ENCODE peak calls at places on chromosomes 7 and 10, in seven cellular contexts. R is colonic mucosa; K is tibial nerve; M is body of pancreas; E is testis; U is choroid plexus epithelial cell; F is CD8-positive, alpha-beta T cell. V is an unnamed sample.

GRCh38 chr10:109783286-109783685 is 140.0 kb downstream of the XPNPEP1 start:
- DNase-seq in F (no peak), K (no peak), E (no peak), M (no peak), R (no peak), U (no peak), V (no peak)

GRCh38 chr7:96998333-96998732 is 7.0 kb upstream of the DLX6 start:
- DNase-seq in M (no peak), E (no peak), F (no peak), U (no peak), K (no peak), R (no peak), V (no peak)

GRCh38 chr7:20064974-20065862 is 152.0 kb downstream of the MACC1 start:
- DNase-seq in U (peak; percentile 75), E (peak; percentile 16), K (no peak), F (no peak), R (no peak), M (no peak), V (no peak)

GRCh38 chr10:126036515-126036914 is 140.2 kb downstream of the FANK1 start:
- DNase-seq in K (no peak), U (no peak), E (no peak), R (no peak), F (no peak), M (no peak), V (no peak)

GRCh38 chr7:115679976-115680375 is 350.6 kb downstream of the TFEC start:
- DNase-seq in R (peak; percentile 56), M (peak; percentile 52), F (no peak), E (peak; percentile 50), U (peak; percentile 86), K (no peak), V (no peak)

GRCh38 chr7:132757778-132758177 is 181.5 kb upstream of the PLXNA4 start:
- DNase-seq in E (no peak), U (no peak), F (no peak), M (no peak), K (no peak), R (no peak), V (no peak)

GRCh38 chr7:131735151-131735550 is 178.7 kb upstream of the PODXL start:
- DNase-seq in K (peak; percentile 25), E (peak; percentile 40), R (no peak), U (peak; percentile 8), M (no peak), F (no peak), V (no peak)

GRCh38 chr10:598415-599170 is 90.9 kb downstream of the DIP2C start:
- DNase-seq in U (peak; percentile 94), E (no peak), M (no peak), R (no peak), F (no peak), K (no peak), V (peak; percentile 56)

GRCh38 chr7:84578825-84579224 is 384.2 kb upstream of the SEMA3A start:
- DNase-seq in U (no peak), K (no peak), R (no peak), M (no peak), F (no peak), E (no peak), V (no peak)

GRCh38 chr7:99224263-99224947 is 16.5 kb upstream of the KPNA7 start:
- DNase-seq in E (no peak), U (peak; percentile 17), M (peak; percentile 80), R (peak; percentile 67), F (no peak), K (no peak), V (no peak)

GRCh38 chr10:104139221-104139620 is 17.2 kb downstream of the SFR1 start:
- DNase-seq in F (no peak), M (no peak), E (no peak), R (no peak), U (peak; percentile 41), K (no peak), V (no peak)

GRCh38 chr10:77756319-77757232 is 119.0 kb upstream of the KCNMA1 start:
- DNase-seq in E (peak; percentile 58), M (peak; percentile 40), K (no peak), R (peak; percentile 44), F (no peak), U (peak; percentile 88), V (peak; percentile 30)

GRCh38 chr7:35246819-35247218 is 7.1 kb downstream of the TBX20 start:
- DNase-seq in U (no peak), M (no peak), F (no peak), E (no peak), R (no peak), K (no peak), V (no peak)

GRCh38 chr10:17981766-17982380 is 30.2 kb downstream of the SLC39A12 start:
- DNase-seq in R (no peak), U (peak; percentile 91), F (no peak), E (no peak), M (no peak), K (no peak), V (peak; percentile 42)

GRCh38 chr10:127418536-127419168 is 130.5 kb upstream of the NPS start:
- DNase-seq in E (peak; percentile 81), K (no peak), M (no peak), U (no peak), F (no peak), R (no peak), V (no peak)

GRCh38 chr7:99180067-99180650 is 27.8 kb downstream of the KPNA7 start:
- DNase-seq in U (no peak), E (no peak), M (no peak), K (no peak), F (no peak), R (no peak), V (no peak)

GRCh38 chr10:55668326-55668922 is 692.6 kb downstream of the ZWINT start:
- DNase-seq in M (peak; percentile 3), U (no peak), E (peak; percentile 33), F (no peak), R (no peak), K (no peak), V (no peak)

GRCh38 chr10:79488870-79489269 is 23.5 kb upstream of the EIF5AL1 start:
- DNase-seq in M (no peak), F (no peak), E (no peak), R (no peak), K (no peak), U (no peak), V (no peak)

GRCh38 chr10:11880169-11881027 is 57.2 kb downstream of the PROSER2 start:
- DNase-seq in R (no peak), M (no peak), F (no peak), E (no peak), K (no peak), U (no peak), V (no peak)

DNA sequence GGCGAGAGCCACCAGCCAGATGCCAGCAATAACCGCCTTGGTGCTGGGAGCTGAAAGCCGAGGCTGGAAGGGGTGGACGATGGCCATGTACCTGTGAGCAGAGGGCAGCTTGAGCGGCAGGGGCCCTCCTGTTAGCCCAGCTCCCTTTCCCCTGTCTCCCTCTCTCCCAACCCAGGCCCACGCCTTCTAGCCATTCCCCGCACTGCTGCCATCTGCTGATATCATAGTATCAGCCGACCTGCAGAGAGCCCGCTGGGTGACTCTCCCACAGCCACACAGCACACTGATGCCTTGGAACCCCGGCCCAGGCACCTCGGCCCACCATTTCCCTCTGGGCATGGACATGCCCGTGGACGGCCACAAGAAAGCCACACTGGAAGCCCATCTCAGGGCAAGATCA is 1.7 kb downstream of the TACR2 start:
- DNase-seq in F (no peak), K (no peak), M (no peak), R (no peak), U (no peak), E (no peak), V (no peak)
- H3K4me3 ChIP-seq in F (no peak overlapping the region), K (no peak overlapping the region), M (no peak overlapping the region), R (no peak overlapping the region), U (no peak overlapping the region), E (no peak overlapping the region), V (no peak overlapping the region)

DNA sequence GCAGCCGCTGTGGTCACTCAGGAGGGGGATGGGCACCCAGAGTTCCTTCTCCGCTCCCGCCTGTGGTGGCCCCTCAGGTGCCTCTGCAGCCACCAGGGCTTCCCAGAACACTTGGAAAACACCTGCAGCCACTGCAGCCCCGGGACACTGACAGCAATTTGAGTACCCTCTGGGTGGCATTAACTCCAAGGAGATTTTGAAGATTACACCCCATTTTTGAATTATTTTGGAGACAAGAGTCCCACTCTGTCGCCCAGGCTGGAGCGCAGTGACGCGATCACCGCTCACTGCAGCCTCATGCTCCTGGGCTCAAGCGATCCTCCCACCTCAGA is 32.2 kb downstream of the IL15RA start:
- DNase-seq in F (no peak), K (no peak), U (no peak), E (no peak), R (no peak), M (no peak), V (no peak)
- H3K4me3 ChIP-seq in F (no peak overlapping the region), K (no peak overlapping the region), U (no peak overlapping the region), E (no peak overlapping the region), R (no peak overlapping the region), M (no peak overlapping the region), V (peak overlapping the region; percentile 22)

GRCh38 chr7:76234931-76235441 is 33.3 kb downstream of the SRRM3 start:
- DNase-seq in E (peak; percentile 83), K (peak; percentile 19), M (peak; percentile 78), R (peak; percentile 93), F (peak; percentile 62), U (peak; percentile 88), V (peak; percentile 54)
- H3K4me3 ChIP-seq in E (peak overlapping the region; percentile 1), K (no peak overlapping the region), M (no peak overlapping the region), R (no peak overlapping the region), F (peak overlapping the region; percentile 23), U (peak overlapping the region; percentile 26), V (peak overlapping the region; percentile 30)

GRCh38 chr7:151017370-151017952 is 6.8 kb downstream of the ATG9B start:
- DNase-seq in F (no peak), K (no peak), E (no peak), M (no peak), R (no peak), U (no peak), V (no peak)
- H3K4me3 ChIP-seq in F (peak overlapping the region; percentile 54), K (no peak overlapping the region), E (no peak overlapping the region), M (no peak overlapping the region), R (no peak overlapping the region), U (no peak overlapping the region), V (no peak overlapping the region)

GRCh38 chr7:128447944-128448556 is 7.6 kb upstream of the HILPDA start:
- DNase-seq in E (no peak), M (no peak), R (no peak), F (no peak), U (no peak), K (no peak), V (no peak)

GRCh38 chr7:128446306-128446705 is 9.4 kb upstream of the HILPDA start:
- DNase-seq in E (peak; percentile 59), R (no peak), M (no peak), F (no peak), K (no peak), U (no peak), V (no peak)

GRCh38 chr7:128444242-128444641 is 11.4 kb upstream of the HILPDA start:
- DNase-seq in R (peak; percentile 64), K (no peak), U (no peak), F (no peak), E (no peak), M (no peak), V (no peak)

GRCh38 chr7:128442346-128442745 is 13.3 kb upstream of the HILPDA start:
- DNase-seq in F (no peak), M (no peak), E (no peak), K (no peak), R (no peak), U (no peak), V (no peak)

GRCh38 chr7:128443817-128444216 is 11.9 kb upstream of the HILPDA start:
- DNase-seq in K (no peak), M (no peak), F (no peak), R (peak; percentile 59), U (no peak), E (no peak), V (no peak)
- H3K4me3 ChIP-seq in K (no peak overlapping the region), M (no peak overlapping the region), F (no peak overlapping the region), R (no peak overlapping the region), U (no peak overlapping the region), E (no peak overlapping the region), V (no peak overlapping the region)

GRCh38 chr7:43905954-43906326 is 456 bp downstream of the URGCP start:
- DNase-seq in M (peak; percentile 13), R (peak; percentile 38), K (no peak), F (peak; percentile 21), E (peak; percentile 57), U (peak; percentile 45), V (no peak)
- H3K4me3 ChIP-seq in M (peak overlapping the region; percentile 20), R (peak overlapping the region; percentile 56), K (peak overlapping the region; percentile 90), F (peak overlapping the region; percentile 70), E (peak overlapping the region; percentile 75), U (peak overlapping the region; percentile 61), V (peak overlapping the region; percentile 67)

V was measured in HFF-Myc.